ENCODE peak calls at places on chromosomes 12 and 14, in nine cellular contexts. One of them, this sample, is unnamed.

GRCh38 chr12:113689047-113689610 is 217.5 kb upstream of the LHX5 start:
- DNase-seq in mesenchymal stem cell: no peak
- DNase-seq in GM23248: no peak
- DNase-seq in Karpas-422: no peak
- DNase-seq in PC-3: no peak
- DNase-seq in fibroblast of lung: no peak
- DNase-seq in endothelial cell of umbilical vein: no peak
- DNase-seq in HCT116: no peak
- DNase-seq in IMR-90: no peak
- DNase-seq in this sample: no peak

GRCh38 chr12:31868980-31869379 is 90.2 kb upstream of the RESF1 start:
- DNase-seq in mesenchymal stem cell: peak
- DNase-seq in GM23248: peak
- DNase-seq in Karpas-422: no peak
- DNase-seq in PC-3: no peak
- DNase-seq in fibroblast of lung: peak
- DNase-seq in endothelial cell of umbilical vein: peak
- DNase-seq in HCT116: no peak
- DNase-seq in IMR-90: peak
- DNase-seq in this sample: peak

GRCh38 chr14:91946313-91947195 is 940 bp downstream of the FBLN5 start:
- DNase-seq in mesenchymal stem cell: peak
- DNase-seq in GM23248: peak
- DNase-seq in Karpas-422: no peak
- DNase-seq in PC-3: no peak
- DNase-seq in fibroblast of lung: peak
- DNase-seq in endothelial cell of umbilical vein: peak
- DNase-seq in HCT116: no peak
- DNase-seq in IMR-90: peak
- DNase-seq in this sample: peak

GRCh38 chr12:3204716-3205617 is 127.8 kb downstream of the TSPAN9 start:
- DNase-seq in mesenchymal stem cell: no peak
- DNase-seq in GM23248: no peak
- DNase-seq in Karpas-422: no peak
- DNase-seq in PC-3: no peak
- DNase-seq in fibroblast of lung: no peak
- DNase-seq in endothelial cell of umbilical vein: no peak
- DNase-seq in HCT116: no peak
- DNase-seq in IMR-90: no peak
- DNase-seq in this sample: no peak

GRCh38 chr14:68255697-68256178 is 436.2 kb downstream of the RAD51B start:
- DNase-seq in mesenchymal stem cell: peak
- DNase-seq in GM23248: peak
- DNase-seq in Karpas-422: no peak
- DNase-seq in PC-3: peak
- DNase-seq in fibroblast of lung: peak
- DNase-seq in endothelial cell of umbilical vein: peak
- DNase-seq in HCT116: no peak
- DNase-seq in IMR-90: peak
- DNase-seq in this sample: peak

GRCh38 chr14:97791906-97792305 is 994.7 kb downstream of the VRK1 start:
- DNase-seq in mesenchymal stem cell: no peak
- DNase-seq in GM23248: no peak
- DNase-seq in Karpas-422: no peak
- DNase-seq in PC-3: peak
- DNase-seq in fibroblast of lung: no peak
- DNase-seq in endothelial cell of umbilical vein: no peak
- DNase-seq in HCT116: no peak
- DNase-seq in IMR-90: no peak
- DNase-seq in this sample: no peak

GRCh38 chr12:57518920-57519757 is 1.2 kb downstream of the DDIT3 start:
- DNase-seq in mesenchymal stem cell: peak
- DNase-seq in GM23248: peak
- DNase-seq in Karpas-422: peak
- DNase-seq in PC-3: peak
- DNase-seq in fibroblast of lung: peak
- DNase-seq in endothelial cell of umbilical vein: no peak
- DNase-seq in HCT116: no peak
- DNase-seq in IMR-90: peak
- DNase-seq in this sample: peak

GRCh38 chr12:6186114-6186827 is 13.9 kb upstream of the CD9 start:
- DNase-seq in mesenchymal stem cell: no peak
- DNase-seq in GM23248: no peak
- DNase-seq in Karpas-422: no peak
- DNase-seq in PC-3: no peak
- DNase-seq in fibroblast of lung: no peak
- DNase-seq in endothelial cell of umbilical vein: no peak
- DNase-seq in HCT116: no peak
- DNase-seq in IMR-90: no peak
- DNase-seq in this sample: no peak

GRCh38 chr14:21734457-21735074 is 60.9 kb upstream of the OR4E1 start:
- DNase-seq in mesenchymal stem cell: peak
- DNase-seq in GM23248: peak
- DNase-seq in Karpas-422: peak
- DNase-seq in PC-3: peak
- DNase-seq in fibroblast of lung: peak
- DNase-seq in endothelial cell of umbilical vein: peak
- DNase-seq in HCT116: peak
- DNase-seq in IMR-90: peak
- DNase-seq in this sample: peak

GRCh38 chr12:121697093-121697698 is 15.4 kb upstream of the TMEM120B start:
- DNase-seq in mesenchymal stem cell: peak
- DNase-seq in GM23248: peak
- DNase-seq in Karpas-422: peak
- DNase-seq in PC-3: peak
- DNase-seq in fibroblast of lung: peak
- DNase-seq in endothelial cell of umbilical vein: peak
- DNase-seq in HCT116: peak
- DNase-seq in IMR-90: peak
- DNase-seq in this sample: peak

GRCh38 chr14:29710015-29710414 is 217.6 kb downstream of the PRKD1 start:
- DNase-seq in mesenchymal stem cell: peak
- DNase-seq in GM23248: peak
- DNase-seq in Karpas-422: no peak
- DNase-seq in PC-3: peak
- DNase-seq in fibroblast of lung: peak
- DNase-seq in endothelial cell of umbilical vein: peak
- DNase-seq in HCT116: no peak
- DNase-seq in IMR-90: peak
- DNase-seq in this sample: peak

GRCh38 chr14:79254069-79254775 is 957.1 kb downstream of the DIO2 start:
- DNase-seq in mesenchymal stem cell: peak
- DNase-seq in GM23248: peak
- DNase-seq in Karpas-422: no peak
- DNase-seq in PC-3: no peak
- DNase-seq in fibroblast of lung: peak
- DNase-seq in endothelial cell of umbilical vein: no peak
- DNase-seq in HCT116: no peak
- DNase-seq in IMR-90: peak
- DNase-seq in this sample: peak

GRCh38 chr14:24780278-24780677 is 146.3 kb upstream of the GZMB start:
- DNase-seq in mesenchymal stem cell: no peak
- DNase-seq in GM23248: no peak
- DNase-seq in Karpas-422: no peak
- DNase-seq in PC-3: no peak
- DNase-seq in fibroblast of lung: no peak
- DNase-seq in endothelial cell of umbilical vein: no peak
- DNase-seq in HCT116: no peak
- DNase-seq in IMR-90: no peak
- DNase-seq in this sample: no peak

GRCh38 chr14:20657216-20658211 is 16.0 kb upstream of the OR6S1 start:
- DNase-seq in mesenchymal stem cell: no peak
- DNase-seq in GM23248: no peak
- DNase-seq in Karpas-422: no peak
- DNase-seq in PC-3: peak
- DNase-seq in fibroblast of lung: no peak
- DNase-seq in endothelial cell of umbilical vein: no peak
- DNase-seq in HCT116: peak
- DNase-seq in IMR-90: peak
- DNase-seq in this sample: no peak

GRCh38 chr14:61444215-61444768 is 122.9 kb downstream of the PRKCH start:
- DNase-seq in mesenchymal stem cell: no peak
- DNase-seq in GM23248: no peak
- DNase-seq in Karpas-422: no peak
- DNase-seq in PC-3: no peak
- DNase-seq in fibroblast of lung: peak
- DNase-seq in endothelial cell of umbilical vein: no peak
- DNase-seq in HCT116: no peak
- DNase-seq in IMR-90: no peak
- DNase-seq in this sample: no peak

GRCh38 chr12:124512667-124513296 is 54.6 kb downstream of the NCOR2 start:
- DNase-seq in mesenchymal stem cell: peak
- DNase-seq in GM23248: peak
- DNase-seq in Karpas-422: no peak
- DNase-seq in PC-3: peak
- DNase-seq in fibroblast of lung: peak
- DNase-seq in endothelial cell of umbilical vein: peak
- DNase-seq in HCT116: peak
- DNase-seq in IMR-90: peak
- DNase-seq in this sample: peak

DNA sequence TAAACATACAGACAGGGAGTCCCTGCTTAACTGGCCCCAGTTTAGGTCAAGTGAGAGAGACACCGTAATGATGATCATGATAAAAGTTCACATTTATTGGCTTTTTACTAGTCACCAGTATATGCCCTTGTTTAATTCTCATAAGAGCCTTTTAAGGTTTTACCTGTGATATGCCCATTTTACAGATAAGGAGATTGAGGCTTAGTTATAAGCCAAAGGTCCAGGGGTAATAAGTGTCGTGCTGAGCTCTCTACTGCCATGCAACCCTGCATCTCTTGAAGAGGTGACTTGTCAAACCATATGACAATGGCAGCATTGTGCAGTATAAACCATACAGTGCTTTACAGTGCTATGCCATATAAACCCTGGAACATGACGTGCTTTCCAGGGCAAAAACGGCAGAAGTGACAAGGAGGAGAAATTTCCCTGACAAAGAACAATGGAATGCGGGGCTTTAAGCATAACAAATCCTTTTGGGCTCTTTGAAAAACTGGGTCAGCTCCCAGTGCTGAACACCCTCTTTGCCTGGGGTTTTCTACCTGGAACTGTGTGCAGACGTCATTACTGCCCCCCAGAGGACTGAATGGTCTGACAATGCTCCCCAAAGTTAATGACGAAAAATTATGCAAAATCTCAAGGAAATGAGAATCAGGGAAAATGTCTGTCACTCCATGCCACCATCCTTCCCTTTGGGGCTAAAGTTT is 59.7 kb upstream of the C14orf132 start:
- DNase-seq in mesenchymal stem cell: no peak
- DNase-seq in GM23248: peak
- DNase-seq in Karpas-422: peak
- DNase-seq in PC-3: no peak
- DNase-seq in fibroblast of lung: no peak
- DNase-seq in endothelial cell of umbilical vein: no peak
- DNase-seq in HCT116: no peak
- DNase-seq in IMR-90: no peak
- DNase-seq in this sample: peak
- H3K9ac ChIP-seq in mesenchymal stem cell: no peak
- H3K9ac ChIP-seq in GM23248: no peak
- H3K9ac ChIP-seq in Karpas-422: no peak
- H3K9ac ChIP-seq in PC-3: no peak
- H3K9ac ChIP-seq in fibroblast of lung: no peak
- H3K9ac ChIP-seq in endothelial cell of umbilical vein: no peak
- H3K9ac ChIP-seq in HCT116: no peak
- H3K9ac ChIP-seq in IMR-90: no peak
- H3K9ac ChIP-seq in this sample: no peak

GRCh38 chr12:11780521-11781101 is 131.1 kb downstream of the ETV6 start:
- DNase-seq in mesenchymal stem cell: no peak
- DNase-seq in GM23248: no peak
- DNase-seq in Karpas-422: no peak
- DNase-seq in PC-3: no peak
- DNase-seq in fibroblast of lung: no peak
- DNase-seq in endothelial cell of umbilical vein: no peak
- DNase-seq in HCT116: no peak
- DNase-seq in IMR-90: no peak
- DNase-seq in this sample: no peak
- H3K4me3 ChIP-seq in mesenchymal stem cell: no peak
- H3K4me3 ChIP-seq in GM23248: no peak
- H3K4me3 ChIP-seq in Karpas-422: no peak
- H3K4me3 ChIP-seq in PC-3: no peak
- H3K4me3 ChIP-seq in fibroblast of lung: no peak
- H3K4me3 ChIP-seq in endothelial cell of umbilical vein: no peak
- H3K4me3 ChIP-seq in HCT116: no peak
- H3K4me3 ChIP-seq in IMR-90: no peak
- H3K4me3 ChIP-seq in this sample: no peak

DNA sequence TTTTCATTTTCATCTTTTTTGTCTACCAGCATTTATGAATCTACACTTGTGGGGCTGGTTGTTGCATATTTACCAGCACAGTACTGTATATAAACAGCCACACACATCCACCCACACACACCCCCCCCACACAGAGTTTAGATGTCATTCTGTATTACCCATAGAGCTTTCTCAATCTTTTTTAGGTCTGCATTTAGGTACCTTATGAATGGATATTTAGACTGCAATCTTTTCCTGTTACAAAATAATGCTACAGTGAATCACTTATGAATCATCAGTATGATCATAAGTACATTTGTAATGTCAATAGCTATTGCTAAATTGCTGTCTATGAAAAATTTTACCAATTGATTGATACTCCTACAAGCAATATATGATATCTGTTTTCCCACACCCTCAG is 67.3 kb upstream of the STK38L start:
- DNase-seq in mesenchymal stem cell: peak
- DNase-seq in GM23248: peak
- DNase-seq in Karpas-422: no peak
- DNase-seq in PC-3: peak
- DNase-seq in fibroblast of lung: peak
- DNase-seq in endothelial cell of umbilical vein: peak
- DNase-seq in HCT116: no peak
- DNase-seq in IMR-90: peak
- DNase-seq in this sample: peak
- H3K9ac ChIP-seq in mesenchymal stem cell: peak
- H3K9ac ChIP-seq in GM23248: no peak
- H3K9ac ChIP-seq in Karpas-422: no peak
- H3K9ac ChIP-seq in PC-3: no peak
- H3K9ac ChIP-seq in fibroblast of lung: no peak
- H3K9ac ChIP-seq in endothelial cell of umbilical vein: peak
- H3K9ac ChIP-seq in HCT116: no peak
- H3K9ac ChIP-seq in IMR-90: no peak
- H3K9ac ChIP-seq in this sample: no peak

DNA sequence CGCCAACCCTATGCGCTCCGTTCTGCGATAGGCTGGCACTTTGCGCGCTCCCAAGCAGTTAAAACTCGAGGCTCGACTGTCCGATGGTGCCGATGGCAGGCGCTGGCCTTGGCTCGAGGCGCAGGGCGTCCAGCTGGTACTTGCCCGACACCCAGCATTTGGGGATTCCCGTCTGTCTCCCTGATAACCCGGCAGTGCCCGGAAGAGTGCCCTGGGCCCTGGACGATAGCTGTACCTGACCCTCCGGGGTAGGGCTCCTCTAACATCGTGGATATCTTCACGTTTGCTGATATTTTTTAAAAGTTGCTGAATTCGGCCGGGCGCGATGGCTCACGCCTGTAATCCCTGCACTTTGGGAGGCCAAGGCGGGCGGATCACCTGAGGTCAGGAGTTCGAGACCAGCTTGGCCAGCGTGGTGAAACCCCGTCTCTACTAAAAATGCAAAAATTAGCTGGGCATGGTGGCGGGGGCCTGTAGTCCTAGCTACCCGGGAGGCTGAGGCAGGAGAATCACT is 908 bp upstream of the WIF1 start:
- DNase-seq in mesenchymal stem cell: no peak
- DNase-seq in GM23248: no peak
- DNase-seq in Karpas-422: no peak
- DNase-seq in PC-3: no peak
- DNase-seq in fibroblast of lung: no peak
- DNase-seq in endothelial cell of umbilical vein: no peak
- DNase-seq in HCT116: no peak
- DNase-seq in IMR-90: no peak
- DNase-seq in this sample: no peak
- H3K4me3 ChIP-seq in mesenchymal stem cell: peak
- H3K4me3 ChIP-seq in GM23248: no peak
- H3K4me3 ChIP-seq in Karpas-422: no peak
- H3K4me3 ChIP-seq in PC-3: no peak
- H3K4me3 ChIP-seq in fibroblast of lung: no peak
- H3K4me3 ChIP-seq in endothelial cell of umbilical vein: no peak
- H3K4me3 ChIP-seq in HCT116: no peak
- H3K4me3 ChIP-seq in IMR-90: no peak
- H3K4me3 ChIP-seq in this sample: no peak